ENCODE peak calls at places on chromosomes 11 and 22, in ten cellular contexts. I, M, K, U, V, Z, W, N, X and H are unnamed samples. For H3K36me3, the result is how much of the 10 kb centered on the place peaks cover.

GRCh38 chr22:38860291-38861169 is 11.5 kb downstream of the CBX6 start:
- DNase-seq in W (no peak), Z (no peak), M (no peak), X (no peak), U (no peak), K (no peak), N (no peak), I (peak), V (no peak), H (no peak)

GRCh38 chr11:67373916-67374570 is 645 bp upstream of the CLCF1 start:
- DNase-seq in W (peak), K (peak), V (peak), N (peak), M (no peak), X (peak), Z (no peak), U (peak), I (peak), H (peak)

GRCh38 chr11:95108671-95109551 is 19.3 kb downstream of the ENDOD1 start:
- DNase-seq in N (no peak), I (peak), U (no peak), V (no peak), Z (no peak), K (no peak), X (no peak), M (no peak), W (no peak), H (no peak)

GRCh38 chr11:102254047-102254446 is 63.2 kb upstream of the BIRC3 start:
- DNase-seq in I (peak), K (no peak), Z (no peak), X (no peak), W (no peak), N (no peak), U (no peak), M (no peak), V (no peak), H (no peak)

GRCh38 chr11:87039371-87039770 is 1.6 kb downstream of the TMEM135 start:
- DNase-seq in Z (no peak), W (no peak), V (no peak), U (no peak), M (no peak), N (no peak), K (no peak), X (no peak), I (no peak), H (no peak)

GRCh38 chr11:118215262-118215661 is 9.5 kb downstream of the JAML start:
- DNase-seq in W (no peak), N (no peak), Z (no peak), V (no peak), X (no peak), K (no peak), I (no peak), M (no peak), U (no peak), H (no peak)

GRCh38 chr11:7077101-7077500 is 11.7 kb upstream of the RBMXL2 start:
- DNase-seq in N (no peak), V (no peak), M (no peak), U (no peak), K (no peak), X (no peak), Z (no peak), I (peak), W (no peak), H (no peak)

GRCh38 chr11:75160328-75160757 is 9.4 kb downstream of the SLCO2B1 start:
- DNase-seq in W (no peak), V (no peak), X (no peak), K (no peak), N (no peak), M (no peak), I (no peak), U (no peak), Z (no peak), H (no peak)

GRCh38 chr11:9574806-9575530 is 1.5 kb downstream of the WEE1 start:
- DNase-seq in Z (no peak), U (peak), I (peak), W (peak), V (no peak), X (peak), M (peak), N (no peak), K (peak), H (peak)

GRCh38 chr11:130847517-130847916 is 68.8 kb downstream of the SNX19 start:
- DNase-seq in K (peak), I (no peak), N (peak), W (peak), Z (no peak), M (no peak), U (no peak), X (no peak), V (no peak), H (peak)

GRCh38 chr11:910044-910588 is 494 bp downstream of the CHID1 start:
- DNase-seq in U (no peak), M (no peak), V (no peak), Z (no peak), X (no peak), K (no peak), W (no peak), I (no peak), N (no peak), H (no peak)

GRCh38 chr22:49540571-49541450 is 286.9 kb downstream of the BRD1 start:
- DNase-seq in V (peak), M (no peak), I (no peak), Z (no peak), W (no peak), U (no peak), N (no peak), K (no peak), X (peak), H (no peak)

GRCh38 chr22:43110927-43111623 is 525 bp downstream of the BIK start:
- DNase-seq in K (peak), M (peak), N (no peak), Z (no peak), X (no peak), I (peak), U (no peak), W (no peak), V (peak), H (no peak)

GRCh38 chr11:126391970-126392637 is 36.6 kb downstream of the ST3GAL4 start:
- DNase-seq in Z (no peak), V (peak), I (peak), W (peak), M (no peak), K (no peak), N (no peak), X (no peak), U (no peak), H (no peak)

GRCh38 chr11:127392575-127392974 is 392.0 kb upstream of the KIRREL3 start:
- DNase-seq in U (no peak), Z (no peak), M (no peak), X (no peak), I (peak), W (no peak), K (no peak), N (no peak), V (no peak), H (no peak)

GRCh38 chr11:10807629-10808552 is 835 bp downstream of the EIF4G2 start:
- DNase-seq in N (no peak), W (peak), X (peak), K (peak), M (peak), Z (peak), I (peak), V (peak), U (peak), H (peak)

GRCh38 chr22:42797021-42797420 is 60.1 kb downstream of the ARFGAP3 start:
- DNase-seq in I (no peak), Z (no peak), X (peak), W (no peak), K (no peak), N (no peak), M (no peak), V (no peak), U (no peak), H (no peak)

GRCh38 chr11:10044618-10045017 is 249.4 kb downstream of the SBF2 start:
- DNase-seq in K (no peak), V (no peak), I (peak), M (no peak), Z (no peak), W (peak), U (no peak), X (no peak), N (no peak), H (no peak)

GRCh38 chr11:94762208-94762607 is 5.9 kb upstream of the AMOTL1 start:
- DNase-seq in V (no peak), K (peak), I (no peak), N (no peak), M (no peak), U (no peak), W (no peak), X (no peak), Z (no peak), H (no peak)

GRCh38 chr11:45982656-45983470 is 60.4 kb downstream of the LARGE2 start:
- DNase-seq in W (peak), U (no peak), V (no peak), I (peak), Z (no peak), N (no peak), K (no peak), X (peak), M (no peak), H (peak)

GRCh38 chr22:17888855-17889254 is 114.6 kb upstream of the BID start:
- DNase-seq in V (no peak), N (no peak), M (no peak), K (no peak), Z (no peak), U (no peak), W (no peak), X (no peak), I (peak), H (no peak)

GRCh38 chr11:24093410-24093809 is 403.4 kb upstream of the LUZP2 start:
- DNase-seq in Z (no peak), I (no peak), X (no peak), V (no peak), M (no peak), U (no peak), W (no peak), N (no peak), K (no peak), H (no peak)

GRCh38 chr11:12094872-12095800 is 15.3 kb upstream of the MICAL2 start:
- DNase-seq in K (no peak), V (no peak), I (no peak), Z (no peak), U (no peak), W (peak), M (no peak), X (no peak), N (no peak), H (no peak)

GRCh38 chr22:37665487-37665886 is 7.0 kb downstream of the PDXP start:
- DNase-seq in W (no peak), N (no peak), I (no peak), M (no peak), X (no peak), U (no peak), Z (no peak), K (no peak), V (no peak), H (no peak)

GRCh38 chr22:31139066-31139465 is 1.2 kb downstream of the PLA2G3 start:
- DNase-seq in V (peak), W (no peak), N (no peak), Z (no peak), U (no peak), X (no peak), M (no peak), K (no peak), I (no peak), H (no peak)
- H3K36me3 ChIP-seq in V (under half), W (under half), N (under half), Z (under half), U (under half), X (under half), M (under half), K (under half), I (under half), H (under half)

GRCh38 chr11:64803846-64804345 is 882 bp upstream of the MAP4K2 start:
- DNase-seq in Z (no peak), U (peak), W (no peak), I (peak), X (no peak), V (no peak), N (no peak), K (no peak), M (no peak), H (no peak)
- H3K36me3 ChIP-seq in Z (under half), U (under half), W (under half), I (under half), X (under half), V (under half), N (under half), K (under half), M (under half), H (half or more)

GRCh38 chr22:19775496-19776325 is 15.1 kb downstream of the TBX1 start:
- DNase-seq in W (no peak), N (no peak), U (peak), V (no peak), X (no peak), I (no peak), K (no peak), Z (no peak), M (no peak), H (no peak)
- H3K36me3 ChIP-seq in W (under half), N (under half), U (under half), V (under half), X (under half), I (under half), K (under half), Z (under half), M (under half), H (under half)

GRCh38 chr22:29517215-29517908 is 36.2 kb downstream of the THOC5 start:
- DNase-seq in V (no peak), K (no peak), Z (no peak), W (no peak), U (peak), I (no peak), N (no peak), X (no peak), M (no peak), H (no peak)
- H3K36me3 ChIP-seq in V (half or more), K (under half), Z (half or more), W (under half), U (under half), I (under half), N (under half), X (half or more), M (under half), H (half or more)

GRCh38 chr11:2742201-2742600 is 42.4 kb upstream of the KCNQ1OT1 start:
- DNase-seq in Z (no peak), I (no peak), N (no peak), M (no peak), V (peak), U (peak), X (no peak), W (no peak), K (no peak), H (no peak)
- H3K36me3 ChIP-seq in Z (under half), I (under half), N (under half), M (under half), V (under half), U (under half), X (under half), W (under half), K (under half), H (under half)

GRCh38 chr11:116857316-116857715 is 19.9 kb upstream of the APOA1 start:
- DNase-seq in M (no peak), V (no peak), W (no peak), X (no peak), N (no peak), U (no peak), I (no peak), Z (no peak), K (no peak), H (no peak)
- H3K36me3 ChIP-seq in M (under half), V (half or more), W (under half), X (under half), N (under half), U (under half), I (under half), Z (under half), K (under half), H (under half)

GRCh38 chr22:20565079-20565734 is 57.8 kb downstream of the MED15 start:
- DNase-seq in U (no peak), K (no peak), W (no peak), V (peak), Z (no peak), M (no peak), X (no peak), I (no peak), N (no peak), H (no peak)
- H3K36me3 ChIP-seq in U (under half), K (under half), W (under half), V (half or more), Z (under half), M (under half), X (half or more), I (under half), N (under half), H (half or more)

GRCh38 chr22:20938272-20938671 is 21.1 kb downstream of the CRKL start:
- DNase-seq in W (no peak), Z (no peak), I (no peak), N (no peak), K (no peak), V (peak), X (no peak), M (no peak), U (no peak), H (no peak)

GRCh38 chr22:20940178-20940790 is 23.1 kb downstream of the CRKL start:
- DNase-seq in U (no peak), N (no peak), M (no peak), W (no peak), Z (no peak), V (no peak), K (no peak), X (no peak), I (no peak), H (no peak)

GRCh38 chr22:20933910-20934309 is 16.7 kb downstream of the CRKL start:
- DNase-seq in M (no peak), W (no peak), V (no peak), I (no peak), N (no peak), U (no peak), X (no peak), K (no peak), Z (no peak), H (no peak)

GRCh38 chr22:20937794-20938148 is 20.6 kb downstream of the CRKL start:
- DNase-seq in W (no peak), I (no peak), X (no peak), M (no peak), Z (no peak), U (no peak), N (no peak), K (no peak), V (no peak), H (no peak)

DNA sequence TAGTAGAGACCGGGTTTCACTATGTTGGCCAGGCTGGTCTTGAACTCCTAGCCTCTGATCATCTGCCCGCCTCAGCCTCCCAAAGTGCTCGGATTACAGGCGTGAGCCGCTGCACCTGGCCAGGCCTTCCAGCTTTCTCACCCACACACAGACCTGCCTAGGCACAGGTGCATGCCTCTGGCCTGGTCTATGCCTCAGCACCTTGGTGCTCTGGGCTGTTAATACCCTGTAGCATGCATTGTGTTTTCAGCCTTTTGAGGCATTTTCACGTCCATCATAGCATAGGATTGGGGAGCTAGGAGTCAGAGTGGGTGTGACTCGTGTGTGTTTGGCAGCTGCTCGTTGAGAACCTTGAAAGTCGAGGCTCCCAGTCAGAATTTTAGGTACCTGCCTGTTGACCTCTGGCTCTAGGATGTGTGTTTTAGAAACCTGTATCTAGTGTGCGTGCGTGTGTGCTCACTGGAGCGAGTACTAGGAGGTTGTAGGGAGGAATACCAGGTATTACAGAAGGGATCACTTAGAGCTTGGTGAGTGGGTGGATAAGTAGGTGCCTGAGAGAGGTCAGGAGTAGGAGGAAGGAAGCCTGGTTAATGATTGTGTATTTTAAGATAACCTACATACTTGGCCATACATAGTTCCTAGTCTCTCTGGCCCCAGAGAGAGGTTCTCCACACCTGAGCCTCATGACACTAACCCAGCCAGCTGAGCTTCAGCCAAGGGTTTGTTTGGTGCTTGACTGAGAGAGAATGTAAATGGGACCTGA is 20.0 kb downstream of the CRKL start:
- DNase-seq in X (no peak), K (no peak), M (no peak), N (no peak), W (no peak), V (peak), Z (no peak), U (no peak), I (no peak), H (no peak)
- H3K36me3 ChIP-seq in X (under half), K (under half), M (under half), N (under half), W (under half), V (under half), Z (under half), U (under half), I (under half), H (half or more)

GRCh38 chr22:29275167-29275566 is 7.1 kb downstream of the EWSR1 start:
- DNase-seq in M (no peak), Z (no peak), U (no peak), X (no peak), W (no peak), V (no peak), K (no peak), N (no peak), I (no peak), H (no peak)
- H3K36me3 ChIP-seq in M (under half), Z (under half), U (under half), X (half or more), W (under half), V (half or more), K (half or more), N (half or more), I (under half), H (half or more)